ENCODE peak calls at places on chromosomes 3 and 15, in four cellular contexts. J is suprapubic skin, L is stomach, V is prostate gland. X is an unnamed sample.

GRCh38 chr3:186790261-186790981 is 7.0 kb downstream of the EIF4A2 start:
- DNase-seq in J (no peak), L (no peak), V (no peak), X (no peak)

GRCh38 chr3:120324185-120324584 is 25.0 kb downstream of the LRRC58 start:
- DNase-seq in J (no peak), L (no peak), V (no peak), X (no peak)

GRCh38 chr15:91369823-91370222 is 269.8 kb downstream of the SV2B start:
- DNase-seq in J (no peak), L (no peak), V (no peak), X (no peak)

GRCh38 chr15:95684693-95685115 is 645.8 kb upstream of the NR2F2 start:
- DNase-seq in J (no peak), L (no peak), V (no peak), X (no peak)

GRCh38 chr3:24518990-24519367 is 24.3 kb upstream of the THRB start:
- DNase-seq in J (no peak), L (no peak), V (no peak), X (no peak)

GRCh38 chr3:140695361-140696061 is 17.6 kb downstream of the TRIM42 start:
- DNase-seq in J (no peak), L (no peak), V (no peak), X (no peak)

GRCh38 chr15:29773816-29774215 is 48.5 kb downstream of the TJP1 start:
- DNase-seq in J (no peak), L (no peak), V (no peak), X (no peak)

GRCh38 chr3:59850352-59850870 is 800.6 kb upstream of the CFAP20DC start:
- DNase-seq in J (no peak), L (no peak), V (no peak), X (no peak)

GRCh38 chr3:80771085-80771484 is 990.4 kb downstream of the GBE1 start:
- DNase-seq in J (no peak), L (no peak), V (no peak), X (no peak)

GRCh38 chr3:23888617-23889228 is 28.1 kb downstream of the NKIRAS1 start:
- DNase-seq in J (no peak), L (no peak), V (no peak), X (no peak)

GRCh38 chr15:67852433-67852832 is 12.6 kb upstream of the RNU6-1 start:
- DNase-seq in J (no peak), L (no peak), V (no peak), X (no peak)

GRCh38 chr15:33215941-33216872 is 21.7 kb upstream of the FMN1 start:
- DNase-seq in J (no peak), L (no peak), V (no peak), X (no peak)

GRCh38 chr15:44177139-44177538 is 17.9 kb downstream of the FRMD5 start:
- DNase-seq in J (no peak), L (no peak), V (no peak), X (no peak)

GRCh38 chr15:85725019-85725418 is 69.7 kb downstream of the KLHL25 start:
- DNase-seq in J (no peak), L (no peak), V (no peak), X (no peak)

GRCh38 chr3:171443211-171443957 is 16.8 kb downstream of the TNIK start:
- DNase-seq in J (no peak), L (no peak), V (no peak), X (no peak)

GRCh38 chr15:88985547-88986393 is 72.6 kb upstream of the MFGE8 start:
- DNase-seq in J (no peak), L (no peak), V (no peak), X (no peak)
- TF ChIP-seq POLR2A in J (no peak), L (no peak), V (no peak), X (no peak)

DNA sequence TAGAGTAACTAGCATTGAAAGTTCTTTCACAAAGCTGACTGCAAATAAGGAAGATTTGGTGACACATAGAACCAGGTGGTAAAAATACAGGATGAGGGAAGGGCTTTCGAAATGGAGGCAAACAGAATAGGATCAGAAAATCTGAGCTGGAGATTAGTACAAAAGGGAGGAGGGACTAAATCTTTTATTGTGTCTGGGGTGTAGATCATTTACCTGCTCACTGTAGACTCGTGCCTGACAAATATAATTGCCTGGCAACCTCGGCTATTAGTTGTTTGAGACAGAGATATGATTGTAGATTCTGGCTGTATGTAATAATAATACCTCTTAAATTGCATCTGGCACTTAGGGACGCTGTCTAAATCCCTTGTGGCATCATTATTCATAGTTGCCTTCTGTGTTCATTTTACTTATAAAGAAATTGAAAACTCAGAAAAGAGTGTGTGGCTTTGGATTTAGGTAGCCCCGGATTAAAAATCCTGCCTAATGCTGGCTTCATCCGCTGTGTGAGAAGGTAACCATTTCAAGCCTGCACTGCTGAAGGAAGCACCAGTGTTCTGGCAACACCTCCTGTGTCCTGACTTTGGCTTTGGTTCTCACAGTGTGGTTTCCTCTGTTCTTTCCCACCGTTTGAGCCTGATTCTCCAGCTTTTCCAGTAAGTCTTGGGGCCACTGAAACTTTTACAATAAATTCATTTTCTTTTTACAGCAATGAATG is 25.0 kb upstream of the GPR160 start:
- DNase-seq in J (no peak), L (no peak), V (no peak), X (no peak)
- TF ChIP-seq POLR2AphosphoS5 in J (no peak), L (peak; percentile 29), V (no peak), X (no peak)

DNA sequence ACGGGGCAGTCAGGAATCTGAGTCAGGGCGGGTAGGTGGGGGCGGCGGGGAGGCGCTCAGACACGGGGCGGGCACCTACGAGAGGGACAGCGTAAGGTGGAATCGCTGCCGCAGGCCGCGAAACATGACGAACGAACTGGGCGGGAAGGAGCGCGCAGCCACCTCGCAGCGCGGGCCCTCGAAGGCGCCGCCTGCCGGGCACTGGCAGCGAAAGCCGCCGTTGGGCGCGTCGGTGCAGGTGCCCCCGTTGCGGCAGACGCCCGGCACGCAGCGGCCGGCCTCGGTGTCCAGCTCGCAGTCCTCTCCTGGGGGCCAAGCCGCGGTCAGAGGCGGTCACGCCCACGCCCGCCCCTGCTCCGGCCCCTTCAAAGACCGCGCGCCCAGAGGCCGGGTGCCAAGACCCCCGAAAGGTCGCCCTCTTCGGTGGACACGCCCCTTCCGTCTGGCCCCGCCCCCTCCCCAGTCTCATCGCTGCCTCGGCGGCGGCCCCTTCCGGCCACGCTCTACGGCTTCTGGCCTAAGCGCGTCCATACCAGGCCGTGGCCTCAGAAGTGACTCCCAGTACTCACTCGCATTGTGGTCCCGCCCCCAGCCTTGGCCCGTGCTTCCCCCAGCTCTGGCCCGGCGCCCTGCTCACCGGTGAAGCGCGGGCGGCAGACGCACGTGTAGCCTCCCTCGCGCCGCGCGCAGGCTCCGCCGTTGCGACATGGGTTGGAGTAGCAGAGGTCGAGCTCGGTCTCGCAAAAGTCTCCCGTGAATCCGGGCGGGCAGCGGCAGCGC is 6.4 kb downstream of the CELSR3 start:
- DNase-seq in J (no peak), L (peak; percentile 78), V (peak; percentile 69), X (peak; percentile 97)
- TF ChIP-seq POLR2A in J (no peak), L (no peak), V (no peak), X (no peak)

GRCh38 chr3:86234516-86235254 is 756.3 kb downstream of the VGLL3 start:
- DNase-seq in J (no peak), L (no peak), V (no peak), X (no peak)
- TF ChIP-seq POLR2AphosphoS5 in J (no peak), L (no peak), V (no peak), X (no peak)

GRCh38 chr15:64161688-64162477 is 939 bp downstream of the PPIB start:
- DNase-seq in J (peak; percentile 7), L (no peak), V (no peak), X (no peak)

GRCh38 chr15:64164436-64164835 is 1.6 kb upstream of the PPIB start:
- DNase-seq in J (no peak), L (no peak), V (no peak), X (no peak)

GRCh38 chr15:64163662-64164362 is 990 bp upstream of the PPIB start:
- DNase-seq in J (no peak), L (peak; percentile 43), V (no peak), X (no peak)

GRCh38 chr15:64162478-64162868 is 349 bp downstream of the PPIB start:
- DNase-seq in J (peak; percentile 79), L (no peak), V (no peak), X (no peak)

DNA sequence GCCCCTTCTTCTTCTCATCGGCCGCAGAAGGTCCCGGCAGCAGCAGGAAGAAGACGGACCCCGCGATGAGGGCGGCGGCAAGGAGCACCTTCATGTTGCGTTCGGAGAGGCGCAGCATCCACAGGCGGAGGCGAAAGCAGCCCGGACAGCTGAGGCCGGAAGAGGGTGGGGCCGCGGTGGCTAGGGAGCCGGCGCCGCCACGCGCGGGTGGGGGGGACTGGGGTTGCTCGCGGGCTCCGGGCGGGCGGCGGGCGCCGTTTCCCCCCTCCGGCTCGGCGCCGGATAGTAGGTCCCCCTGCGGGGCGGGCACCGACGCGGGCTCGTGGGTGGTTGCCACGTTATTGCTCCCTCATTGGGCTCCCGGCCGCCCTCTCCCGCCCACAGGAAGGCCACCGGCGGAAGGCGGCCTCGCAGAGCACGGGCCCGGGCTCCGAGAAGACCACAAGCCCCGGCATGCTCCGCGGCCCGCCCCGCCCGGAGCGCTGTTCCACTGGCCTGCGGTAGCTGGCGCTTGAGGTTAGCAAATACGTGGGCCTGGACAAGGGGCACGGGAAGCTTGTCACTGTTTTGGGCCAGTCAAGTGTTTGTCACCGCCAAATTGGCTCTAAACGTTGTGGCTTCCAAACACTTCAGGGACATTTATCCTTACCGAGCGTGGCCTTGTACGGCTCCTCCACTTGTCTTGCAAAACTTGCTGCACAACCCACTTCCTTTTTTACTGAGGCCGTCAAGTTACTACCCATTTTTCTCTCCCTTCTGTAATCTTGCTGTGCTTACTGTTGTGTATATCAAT is at the start of gene PPIB:
- DNase-seq in J (peak; percentile 98), L (peak; percentile 99), V (peak; percentile 97), X (peak; percentile 91)
- TF ChIP-seq POLR2A in J (no peak), L (no peak), V (peak; percentile 61), X (peak; percentile 98)

DNA sequence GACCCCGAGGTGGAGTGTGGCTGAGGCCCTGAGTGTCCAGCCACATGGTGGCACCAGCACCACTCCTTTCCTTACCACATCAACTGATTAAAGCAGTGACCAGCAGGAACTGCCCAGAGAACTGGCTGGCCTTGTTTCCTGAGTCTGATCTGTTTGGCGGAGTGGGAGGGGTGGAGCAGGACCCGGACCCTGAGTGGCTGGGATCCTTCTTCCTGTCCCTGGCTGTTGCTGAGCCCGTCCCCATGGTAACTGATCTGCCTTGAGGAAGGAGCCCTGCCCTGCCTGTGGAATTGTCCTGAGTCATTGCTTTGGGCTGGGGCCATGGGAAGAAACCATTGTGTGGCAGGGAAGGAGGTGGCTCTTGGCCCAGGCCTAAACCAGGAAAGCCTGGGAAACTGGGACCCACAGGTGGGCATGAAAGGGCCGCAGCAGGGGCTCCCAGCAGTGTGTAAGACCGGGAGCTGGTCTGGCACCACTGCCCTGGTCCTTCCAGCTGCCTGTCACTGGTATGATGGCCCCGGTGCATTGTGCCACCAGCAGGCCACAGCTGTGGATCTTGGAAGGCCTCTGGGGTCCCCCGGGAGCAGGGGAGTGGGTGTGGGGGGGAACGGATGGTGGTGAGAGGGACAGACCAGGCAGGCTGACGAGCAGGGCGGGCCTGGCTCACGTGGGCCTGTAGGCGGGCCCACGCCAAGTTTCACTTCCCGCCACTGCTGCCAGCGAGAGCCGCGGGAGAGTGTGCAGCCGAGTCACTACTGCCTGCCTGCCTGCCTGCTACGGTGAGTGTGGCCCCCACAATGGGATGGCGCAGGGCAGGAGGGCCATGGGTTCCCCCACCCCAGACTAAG is 19.2 kb downstream of the ATRIP start:
- DNase-seq in J (peak; percentile 99), L (peak; percentile 97), V (peak; percentile 100), X (peak; percentile 97)
- TF ChIP-seq POLR2AphosphoS5 in J (peak; percentile 82), L (peak; percentile 96), V (peak; percentile 96), X (peak; percentile 98)

GRCh38 chr3:39407773-39408492 is 1.4 kb downstream of the RPSA start:
- DNase-seq in J (no peak), L (no peak), V (no peak), X (no peak)
- TF ChIP-seq POLR2A in J (no peak), L (no peak), V (no peak), X (peak; percentile 30)

X was measured in GM12892.